ENCODE peak calls at places on chromosome X, in ten cellular contexts. L is adrenal gland, C is PC-3, G is astrocyte, N is fibroblast of pulmonary artery, Q is GM12865, E is astrocyte of the spinal cord, R is psoas muscle, I is neural progenitor cell, S is cardiac fibroblast. J is an unnamed sample.

GRCh38 chrX:148309413-148309812 is 191.0 kb upstream of the AFF2 start:
- DNase-seq in S (no peak), I (no peak), E (no peak), N (no peak), G (no peak), R (no peak), C (no peak), Q (no peak), L (no peak), J (no peak)

GRCh38 chrX:123713434-123713833 is 19.4 kb downstream of the THOC2 start:
- DNase-seq in Q (no peak), C (no peak), L (no peak), R (no peak), I (no peak), N (no peak), S (no peak), E (no peak), G (no peak), J (no peak)

GRCh38 chrX:33194289-33194688 is 17.1 kb downstream of the DMD start:
- DNase-seq in E (no peak), L (no peak), N (no peak), G (no peak), I (no peak), Q (no peak), R (no peak), C (no peak), S (no peak), J (no peak)

GRCh38 chrX:1392376-1393130 is 640 bp upstream of the SLC25A6 start:
- DNase-seq in Q (peak), I (peak), R (no peak), N (peak), S (peak), E (peak), C (peak), L (peak), G (peak), J (no peak)

GRCh38 chrX:39212456-39212855 is 411.2 kb downstream of the MID1IP1 start:
- DNase-seq in R (no peak), S (no peak), I (no peak), E (no peak), Q (no peak), N (no peak), C (peak), G (no peak), L (no peak), J (no peak)

GRCh38 chrX:113157496-113157895 is 316.9 kb upstream of the AMOT start:
- DNase-seq in G (no peak), I (no peak), N (no peak), S (no peak), R (no peak), E (no peak), Q (no peak), L (no peak), C (no peak), J (no peak)

GRCh38 chrX:136292656-136293055 is 8.1 kb upstream of the ADGRG4 start:
- DNase-seq in L (no peak), N (no peak), R (no peak), S (no peak), E (no peak), C (no peak), G (no peak), Q (no peak), I (no peak), J (no peak)

GRCh38 chrX:125826080-125826479 is 340.0 kb downstream of the DCAF12L2 start:
- DNase-seq in R (no peak), S (no peak), E (no peak), C (no peak), N (no peak), L (no peak), Q (no peak), I (peak), G (no peak), J (no peak)

GRCh38 chrX:41692162-41692749 is 3.5 kb downstream of the GPR34 start:
- DNase-seq in C (no peak), L (no peak), I (no peak), Q (no peak), G (peak), S (peak), N (peak), R (no peak), E (peak), J (no peak)

GRCh38 chrX:150546711-150547153 is 21.7 kb upstream of the MTM1 start:
- DNase-seq in G (no peak), E (no peak), N (peak), L (no peak), I (no peak), S (peak), R (no peak), Q (no peak), C (no peak), J (no peak)

GRCh38 chrX:123081766-123082165 is 102.3 kb upstream of the GRIA3 start:
- DNase-seq in C (no peak), L (no peak), R (no peak), E (peak), S (no peak), N (no peak), I (no peak), Q (no peak), G (peak), J (no peak)

GRCh38 chrX:54818221-54818620 is 10.7 kb downstream of the MAGED2 start:
- DNase-seq in G (no peak), I (no peak), N (no peak), C (no peak), L (no peak), S (no peak), E (no peak), R (no peak), Q (no peak), J (no peak)

GRCh38 chrX:36575670-36576069 is 432.5 kb upstream of the FAM47C start:
- DNase-seq in N (no peak), C (no peak), E (no peak), R (no peak), Q (no peak), I (no peak), L (no peak), S (no peak), G (no peak), J (no peak)

GRCh38 chrX:129654652-129655546 is at the start of gene APLN:
- DNase-seq in S (peak), G (peak), Q (peak), L (peak), N (peak), E (peak), I (peak), C (peak), R (peak), J (no peak)

GRCh38 chrX:112868586-112868985 is 28.0 kb upstream of the AMOT start:
- DNase-seq in C (peak), E (no peak), G (no peak), L (no peak), N (no peak), I (no peak), R (no peak), Q (no peak), S (no peak), J (no peak)

GRCh38 chrX:153398275-153398960 is 2.7 kb downstream of the PNMA6E start:
- DNase-seq in S (no peak), I (no peak), C (no peak), L (no peak), E (no peak), R (no peak), G (no peak), Q (no peak), N (no peak), J (no peak)

GRCh38 chrX:40471965-40472648 is 108.7 kb upstream of the ATP6AP2 start:
- DNase-seq in R (no peak), S (peak), Q (peak), C (peak), N (peak), E (peak), I (peak), G (peak), L (no peak), J (peak)

GRCh38 chrX:81259714-81260395 is 58.0 kb downstream of the SH3BGRL start:
- DNase-seq in R (no peak), N (peak), Q (no peak), G (peak), S (peak), C (peak), I (no peak), E (peak), L (no peak), J (no peak)

GRCh38 chrX:38232287-38232686 is 11.6 kb upstream of the SRPX start:
- DNase-seq in N (peak), Q (peak), I (no peak), C (peak), G (peak), R (no peak), L (no peak), S (peak), E (peak), J (no peak)

GRCh38 chrX:16754019-16754418 is 32.2 kb upstream of the TXLNG start:
- DNase-seq in N (no peak), G (no peak), C (no peak), S (no peak), Q (no peak), L (no peak), R (no peak), E (no peak), I (peak), J (no peak)

GRCh38 chrX:45621356-45622041 is 420.8 kb upstream of the DIPK2B start:
- DNase-seq in I (no peak), L (no peak), S (peak), C (peak), R (no peak), N (peak), E (peak), G (peak), Q (peak), J (no peak)

GRCh38 chrX:23662187-23662586 is 5.1 kb upstream of the PRDX4 start:
- DNase-seq in N (no peak), E (no peak), L (no peak), G (no peak), I (no peak), C (no peak), S (no peak), Q (peak), R (no peak), J (peak)

GRCh38 chrX:128518508-128518907 is 466.3 kb upstream of the ACTRT1 start:
- DNase-seq in E (peak), R (no peak), S (no peak), C (peak), N (peak), G (no peak), Q (peak), I (peak), L (no peak), J (no peak)

GRCh38 chrX:131826572-131826971 is 196.5 kb upstream of the STK26 start:
- DNase-seq in E (no peak), S (no peak), I (no peak), L (no peak), Q (no peak), N (no peak), G (no peak), R (no peak), C (no peak), J (no peak)

GRCh38 chrX:45274576-45274975 is 73.9 kb upstream of the DIPK2B start:
- DNase-seq in S (peak), G (peak), C (peak), N (peak), E (peak), Q (no peak), I (no peak), L (no peak), R (no peak), J (no peak)

GRCh38 chrX:135170877-135171519 is at the start of gene CT55:
- DNase-seq in G (no peak), Q (no peak), R (no peak), E (no peak), I (no peak), L (no peak), S (no peak), C (no peak), N (no peak), J (no peak)

GRCh38 chrX:18579495-18579894 is 92.4 kb downstream of the RS1 start:
- DNase-seq in E (no peak), S (no peak), L (no peak), G (no peak), Q (no peak), I (no peak), C (no peak), N (no peak), R (no peak), J (no peak)

DNA sequence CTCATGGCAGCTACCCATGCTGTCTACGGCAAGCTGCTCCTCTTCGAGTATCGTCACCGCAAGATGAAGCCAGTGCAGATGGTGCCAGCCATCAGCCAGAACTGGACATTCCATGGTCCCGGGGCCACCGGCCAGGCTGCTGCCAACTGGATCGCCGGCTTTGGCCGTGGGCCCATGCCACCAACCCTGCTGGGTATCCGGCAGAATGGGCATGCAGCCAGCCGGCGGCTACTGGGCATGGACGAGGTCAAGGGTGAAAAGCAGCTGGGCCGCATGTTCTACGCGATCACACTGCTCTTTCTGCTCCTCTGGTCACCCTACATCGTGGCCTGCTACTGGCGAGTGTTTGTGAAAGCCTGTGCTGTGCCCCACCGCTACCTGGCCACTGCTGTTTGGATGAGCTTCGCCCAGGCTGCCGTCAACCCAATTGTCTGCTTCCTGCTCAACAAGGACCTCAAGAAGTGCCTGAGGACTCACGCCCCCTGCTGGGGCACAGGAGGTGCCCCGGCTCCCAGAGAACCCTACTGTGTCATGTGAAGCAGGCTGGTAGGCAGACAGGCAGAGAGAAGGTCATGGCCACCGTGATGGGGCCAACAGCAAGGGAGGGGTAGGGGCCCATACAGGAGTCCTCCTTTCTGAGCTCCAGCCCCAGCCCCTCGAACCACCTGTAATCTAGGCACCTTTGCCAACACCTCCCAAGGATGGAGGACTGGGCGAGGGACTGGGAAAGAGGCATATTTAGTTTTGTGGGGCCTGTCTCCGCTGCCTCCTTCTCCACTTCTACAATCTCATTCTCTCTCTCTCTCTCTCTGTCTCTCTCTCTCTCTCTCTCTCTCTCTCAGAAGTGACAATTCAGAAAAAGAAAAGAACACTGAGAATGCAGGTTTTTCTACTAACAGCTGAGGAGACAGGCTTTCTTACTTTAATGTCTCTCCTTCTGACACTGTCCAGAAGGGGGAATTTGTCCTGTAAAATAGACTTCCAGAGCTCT is 4.7 kb upstream of the TSPYL2 start:
- DNase-seq in R (no peak), E (no peak), Q (no peak), S (no peak), I (no peak), L (peak), G (no peak), C (no peak), N (no peak), J (no peak)
- TF ChIP-seq CTCF in R (no peak), E (no peak), Q (peak), S (no peak), I (no peak), L (no peak), G (no peak), C (peak), N (no peak), J (peak)

GRCh38 chrX:78801522-78801921 is 54.0 kb downstream of the LPAR4 start:
- DNase-seq in G (no peak), L (no peak), N (no peak), R (no peak), Q (no peak), C (no peak), I (no peak), S (no peak), E (no peak), J (no peak)
- H3K4me3 ChIP-seq in G (no peak), L (no peak), N (no peak), R (no peak), Q (no peak), C (no peak), I (no peak), S (no peak), E (no peak), J (no peak)

DNA sequence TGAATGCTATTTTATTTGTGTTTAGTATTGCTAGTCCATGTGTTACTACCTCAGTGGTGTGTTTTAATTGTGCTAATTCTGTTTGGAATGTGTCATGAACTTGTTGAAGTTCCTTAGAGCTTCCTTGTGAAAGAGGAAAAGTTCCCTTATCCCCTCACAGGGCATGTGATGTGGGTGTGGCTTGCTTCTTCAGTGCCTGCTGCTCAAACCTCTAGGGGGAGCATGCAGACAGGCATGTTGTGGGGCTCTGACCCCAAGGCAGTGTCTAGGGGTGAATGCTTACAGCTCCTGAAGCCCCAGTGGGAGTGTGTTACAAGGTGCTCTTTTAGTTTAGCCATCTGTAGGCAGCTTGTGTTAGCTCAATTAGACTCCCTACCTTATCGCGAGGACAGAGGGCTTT is 86.5 kb downstream of the MAGED4 start:
- DNase-seq in L (no peak), C (peak), E (no peak), G (no peak), N (peak), S (peak), R (no peak), Q (peak), I (peak), J (no peak)
- TF ChIP-seq CTCF in L (no peak), C (peak), E (peak), G (no peak), N (peak), S (peak), R (no peak), Q (peak), I (peak), J (peak)

GRCh38 chrX:111407948-111408347 is 4.0 kb downstream of the DCX start:
- DNase-seq in L (no peak), Q (no peak), C (no peak), E (no peak), S (no peak), I (peak), R (no peak), N (no peak), G (no peak), J (no peak)

GRCh38 chrX:111411591-111412371 is at the start of gene DCX:
- DNase-seq in E (no peak), I (peak), N (no peak), G (no peak), R (no peak), C (no peak), S (no peak), Q (no peak), L (no peak), J (no peak)

GRCh38 chrX:111409326-111409725 is 2.7 kb downstream of the DCX start:
- DNase-seq in R (no peak), G (no peak), N (no peak), E (no peak), C (no peak), I (no peak), S (no peak), Q (no peak), L (no peak), J (no peak)

GRCh38 chrX:111410451-111410850 is 1.5 kb downstream of the DCX start:
- DNase-seq in G (no peak), E (no peak), L (no peak), I (no peak), S (no peak), N (no peak), C (no peak), R (no peak), Q (no peak), J (no peak)
- H3K4me3 ChIP-seq in G (no peak), E (no peak), L (no peak), I (peak), S (no peak), N (no peak), C (no peak), R (no peak), Q (no peak), J (no peak)